ENCODE peak calls at places on chromosomes 2 and 18, in eight cellular contexts. D, O, Z, P, G, S, T and H are unnamed samples.

GRCh38 chr2:52395912-52396311 is 1364.0 kb upstream of the NRXN1 start:
- DNase-seq in D (no peak), O (no peak), Z (peak), P (no peak), G (no peak), S (no peak), T (peak), H (no peak)

GRCh38 chr2:63029058-63029457 is 21.6 kb upstream of the OTX1 start:
- DNase-seq in D (no peak), O (no peak), Z (no peak), P (no peak), G (no peak), S (no peak), T (no peak), H (no peak)

GRCh38 chr2:213199871-213200270 is 48.5 kb upstream of the IKZF2 start:
- DNase-seq in D (no peak), O (no peak), Z (peak), P (no peak), G (no peak), S (no peak), T (peak), H (no peak)

GRCh38 chr2:20212459-20212870 is 12.5 kb downstream of the SDC1 start:
- DNase-seq in D (peak), O (peak), Z (peak), P (peak), G (no peak), S (no peak), T (peak), H (no peak)

GRCh38 chr2:81283081-81283480 is 978.5 kb upstream of the LRRTM1 start:
- DNase-seq in D (no peak), O (no peak), Z (no peak), P (no peak), G (no peak), S (no peak), T (peak), H (no peak)

GRCh38 chr2:37602040-37602439 is 69.4 kb downstream of the CDC42EP3 start:
- DNase-seq in D (no peak), O (no peak), Z (no peak), P (no peak), G (no peak), S (no peak), T (no peak), H (no peak)

GRCh38 chr2:10382313-10383061 is 65.6 kb downstream of the ODC1 start:
- DNase-seq in D (no peak), O (peak), Z (no peak), P (peak), G (peak), S (no peak), T (no peak), H (peak)

GRCh38 chr2:11024687-11025086 is 113.0 kb downstream of the KCNF1 start:
- DNase-seq in D (no peak), O (no peak), Z (no peak), P (peak), G (no peak), S (no peak), T (no peak), H (no peak)

GRCh38 chr2:96025107-96025492 is 9.6 kb downstream of the GPAT2 start:
- DNase-seq in D (no peak), O (no peak), Z (no peak), P (peak), G (no peak), S (no peak), T (no peak), H (no peak)

GRCh38 chr2:29921560-29921915 is at the start of gene ALK:
- DNase-seq in D (peak), O (peak), Z (peak), P (peak), G (peak), S (no peak), T (peak), H (no peak)

GRCh38 chr2:77521931-77522470 is at the start of gene LRRTM4:
- DNase-seq in D (peak), O (no peak), Z (no peak), P (peak), G (no peak), S (no peak), T (peak), H (no peak)

GRCh38 chr2:179591690-179592089 is 269.7 kb downstream of the ZNF385B start:
- DNase-seq in D (no peak), O (no peak), Z (no peak), P (peak), G (no peak), S (no peak), T (no peak), H (no peak)

GRCh38 chr2:170824526-170825015 is 7.9 kb downstream of the GAD1 start:
- DNase-seq in D (no peak), O (no peak), Z (no peak), P (no peak), G (no peak), S (no peak), T (no peak), H (no peak)

GRCh38 chr18:47215554-47216138 is 35.8 kb downstream of the SKOR2 start:
- DNase-seq in D (peak), O (peak), Z (peak), P (peak), G (no peak), S (no peak), T (peak), H (no peak)

GRCh38 chr18:7855671-7856070 is 288.6 kb downstream of the PTPRM start:
- DNase-seq in D (no peak), O (no peak), Z (no peak), P (no peak), G (no peak), S (no peak), T (no peak), H (no peak)

GRCh38 chr2:168552450-168552856 is 96.4 kb downstream of the CERS6 start:
- DNase-seq in D (no peak), O (peak), Z (no peak), P (peak), G (no peak), S (peak), T (no peak), H (no peak)

GRCh38 chr2:44075536-44075935 is 79.7 kb upstream of the LRPPRC start:
- DNase-seq in D (no peak), O (no peak), Z (peak), P (no peak), G (no peak), S (no peak), T (peak), H (no peak)

GRCh38 chr2:238906254-238906935 is 58.5 kb downstream of the TWIST2 start:
- DNase-seq in D (no peak), O (no peak), Z (no peak), P (no peak), G (no peak), S (no peak), T (no peak), H (no peak)

GRCh38 chr18:66722671-66723070 is 118.8 kb upstream of the CDH19 start:
- DNase-seq in D (no peak), O (no peak), Z (no peak), P (no peak), G (no peak), S (no peak), T (no peak), H (no peak)

GRCh38 chr2:173027181-173028128 is 48.2 kb upstream of the MAP3K20 start:
- DNase-seq in D (peak), O (peak), Z (peak), P (peak), G (peak), S (peak), T (peak), H (peak)
- TF ChIP-seq CTCF in D (peak), O (peak), Z (peak), P (peak), G (peak), S (peak), T (peak), H (peak)

GRCh38 chr2:236717120-236717519 is 147.5 kb downstream of the ACKR3 start:
- DNase-seq in D (no peak), O (no peak), Z (no peak), P (no peak), G (no peak), S (no peak), T (no peak), H (no peak)

GRCh38 chr2:236717719-236718118 is 148.1 kb downstream of the ACKR3 start:
- DNase-seq in D (no peak), O (no peak), Z (no peak), P (no peak), G (no peak), S (no peak), T (no peak), H (no peak)

GRCh38 chr2:236719192-236719635 is 149.6 kb downstream of the ACKR3 start:
- DNase-seq in D (no peak), O (no peak), Z (no peak), P (no peak), G (no peak), S (no peak), T (no peak), H (no peak)

GRCh38 chr2:236720974-236721600 is 151.5 kb downstream of the ACKR3 start:
- DNase-seq in D (no peak), O (no peak), Z (no peak), P (no peak), G (no peak), S (no peak), T (no peak), H (no peak)

DNA sequence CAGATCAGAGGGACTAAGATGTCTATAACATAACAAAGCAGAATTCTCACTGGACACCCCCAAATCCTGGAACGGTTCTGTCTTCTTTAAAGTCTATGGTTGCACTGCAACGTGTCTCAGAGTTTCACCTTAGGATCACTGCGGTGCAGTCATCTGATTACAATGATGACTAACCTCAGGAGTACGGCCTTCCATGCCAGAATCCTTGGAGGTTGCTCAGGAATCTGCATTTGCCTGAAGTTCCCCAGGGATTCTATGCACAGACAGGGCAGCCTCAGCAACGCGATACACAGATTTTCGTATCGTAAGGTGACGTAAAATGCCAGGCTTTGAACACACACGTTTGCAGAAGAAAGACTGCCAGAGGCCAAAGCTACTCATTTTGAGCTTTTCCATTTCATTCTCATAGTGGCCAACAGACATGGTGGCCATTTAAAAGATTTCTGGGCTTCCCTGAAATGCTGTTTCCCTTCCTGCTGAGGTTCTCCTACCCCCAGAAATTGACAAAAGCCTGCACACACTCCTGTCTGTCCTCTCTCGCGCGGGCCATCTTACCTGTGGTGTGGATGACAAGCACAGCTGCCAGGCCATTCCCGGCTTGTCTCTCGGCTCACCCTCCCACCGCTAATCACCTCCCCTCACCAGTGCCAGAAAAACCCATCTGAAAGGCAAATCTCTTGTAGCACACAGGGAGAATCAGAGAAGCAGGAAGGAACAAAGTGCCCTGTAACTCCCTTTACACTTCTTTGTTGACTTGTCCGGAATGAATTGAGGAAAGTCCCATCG is 148.8 kb downstream of the ACKR3 start:
- DNase-seq in D (no peak), O (no peak), Z (no peak), P (no peak), G (no peak), S (no peak), T (no peak), H (no peak)
- H3K4me3 ChIP-seq in D (no peak), O (no peak), Z (no peak), P (no peak), G (no peak), S (no peak), T (no peak), H (no peak)

GRCh38 chr2:198930170-198930569 is 527.6 kb downstream of the SATB2 start:
- DNase-seq in D (no peak), O (peak), Z (no peak), P (peak), G (no peak), S (no peak), T (no peak), H (no peak)
- TF ChIP-seq CTCF in D (no peak), O (peak), Z (no peak), P (peak), G (no peak), S (peak), T (peak), H (no peak)

GRCh38 chr2:163604941-163605555 is 130.8 kb downstream of the FIGN start:
- DNase-seq in D (no peak), O (no peak), Z (peak), P (no peak), G (no peak), S (no peak), T (peak), H (no peak)

GRCh38 chr2:163602196-163602595 is 133.6 kb downstream of the FIGN start:
- DNase-seq in D (peak), O (no peak), Z (no peak), P (no peak), G (no peak), S (no peak), T (no peak), H (no peak)

GRCh38 chr2:163606878-163607277 is 128.9 kb downstream of the FIGN start:
- DNase-seq in D (no peak), O (no peak), Z (no peak), P (no peak), G (no peak), S (no peak), T (no peak), H (no peak)

GRCh38 chr2:163600801-163601200 is 135.0 kb downstream of the FIGN start:
- DNase-seq in D (no peak), O (no peak), Z (no peak), P (no peak), G (no peak), S (no peak), T (no peak), H (no peak)

GRCh38 chr2:163601377-163601776 is 134.4 kb downstream of the FIGN start:
- DNase-seq in D (no peak), O (no peak), Z (no peak), P (peak), G (no peak), S (no peak), T (peak), H (no peak)
- H3K4me3 ChIP-seq in D (no peak), O (no peak), Z (no peak), P (no peak), G (no peak), S (no peak), T (no peak), H (no peak)

DNA sequence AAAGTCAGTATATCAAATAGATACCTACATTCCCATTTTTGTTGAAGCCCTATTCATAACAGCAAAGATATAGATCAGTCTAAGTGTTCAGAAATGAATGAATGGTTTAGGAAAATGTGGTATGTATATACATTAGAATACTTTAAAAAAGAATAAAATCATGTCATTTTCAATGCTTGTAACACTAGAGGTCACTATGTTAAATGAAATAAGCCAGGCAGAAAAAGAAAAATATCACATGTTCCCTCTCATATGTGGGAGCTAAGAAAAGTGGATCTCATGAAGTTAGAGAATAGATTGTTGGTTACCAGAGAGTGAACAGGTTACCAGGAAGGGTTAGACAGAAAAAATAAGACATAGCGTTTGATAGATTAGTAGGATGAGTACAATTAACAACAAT is 1111.0 kb upstream of the SLC39A10 start:
- DNase-seq in D (no peak), O (peak), Z (peak), P (no peak), G (no peak), S (no peak), T (peak), H (no peak)
- TF ChIP-seq CTCF in D (no peak), O (peak), Z (no peak), P (peak), G (no peak), S (no peak), T (no peak), H (no peak)

DNA sequence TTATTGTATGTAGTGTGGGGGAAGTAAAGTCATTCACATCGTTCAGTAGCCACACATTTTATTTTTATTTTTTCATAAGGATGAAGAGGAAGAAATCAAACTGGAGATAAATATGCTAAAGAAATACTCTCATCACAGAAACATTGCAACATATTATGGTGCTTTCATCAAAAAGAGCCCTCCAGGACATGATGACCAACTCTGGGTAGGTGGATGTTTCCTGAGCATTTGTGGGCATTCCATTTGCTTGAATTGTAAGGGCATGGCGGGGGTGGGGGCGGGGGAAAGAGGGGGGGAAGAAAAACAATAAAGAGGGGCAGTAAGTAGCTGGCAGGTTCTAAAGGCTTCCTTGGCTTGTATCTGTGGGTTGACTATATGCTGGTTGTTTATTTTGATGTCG is 126.3 kb downstream of the MAP4K4 start:
- DNase-seq in D (no peak), O (no peak), Z (no peak), P (no peak), G (no peak), S (no peak), T (no peak), H (no peak)
- H3K4me3 ChIP-seq in D (no peak), O (no peak), Z (no peak), P (no peak), G (no peak), S (no peak), T (no peak), H (no peak)

DNA sequence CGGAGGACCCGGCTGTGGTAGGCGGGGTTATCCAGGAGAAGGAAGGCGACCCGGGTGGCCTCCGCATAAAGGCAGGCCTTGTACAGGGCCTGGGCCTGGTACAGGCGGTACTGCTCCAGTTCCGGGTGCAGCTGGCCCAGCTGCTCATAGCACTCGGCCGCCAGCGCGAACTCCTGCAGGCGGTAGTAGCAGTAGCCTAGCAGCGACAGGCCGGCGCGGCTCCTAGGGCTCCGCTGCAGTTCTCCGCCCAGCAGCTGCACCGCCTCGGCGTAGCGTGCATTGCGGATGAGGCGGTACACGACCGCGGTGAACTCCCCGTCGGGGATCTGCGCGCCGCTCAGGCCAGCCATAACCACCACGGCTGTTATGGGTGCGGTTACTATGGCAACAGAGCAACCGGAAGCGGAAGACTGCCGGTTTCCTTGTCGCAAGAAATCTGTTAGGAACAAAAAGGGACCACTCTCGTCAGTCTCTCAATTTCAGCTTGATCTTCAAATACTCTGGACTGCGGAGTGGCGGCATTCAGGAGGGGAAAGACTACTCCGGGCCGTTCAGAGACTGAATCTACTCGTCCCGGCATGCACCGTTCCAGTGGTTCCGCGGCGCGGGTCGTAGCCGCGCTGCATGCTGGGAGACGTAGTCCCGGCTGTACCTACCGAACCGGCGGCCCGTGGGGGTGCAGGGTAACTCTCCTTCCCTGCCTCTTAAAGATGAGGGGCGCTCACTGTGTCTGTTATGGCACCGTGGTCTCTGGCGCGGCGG is 160.0 kb downstream of the AGPS start:
- DNase-seq in D (peak), O (peak), Z (peak), P (peak), G (peak), S (peak), T (peak), H (peak)
- TF ChIP-seq CTCF in D (no peak), O (no peak), Z (no peak), P (no peak), G (peak), S (no peak), T (no peak), H (no peak)

DNA sequence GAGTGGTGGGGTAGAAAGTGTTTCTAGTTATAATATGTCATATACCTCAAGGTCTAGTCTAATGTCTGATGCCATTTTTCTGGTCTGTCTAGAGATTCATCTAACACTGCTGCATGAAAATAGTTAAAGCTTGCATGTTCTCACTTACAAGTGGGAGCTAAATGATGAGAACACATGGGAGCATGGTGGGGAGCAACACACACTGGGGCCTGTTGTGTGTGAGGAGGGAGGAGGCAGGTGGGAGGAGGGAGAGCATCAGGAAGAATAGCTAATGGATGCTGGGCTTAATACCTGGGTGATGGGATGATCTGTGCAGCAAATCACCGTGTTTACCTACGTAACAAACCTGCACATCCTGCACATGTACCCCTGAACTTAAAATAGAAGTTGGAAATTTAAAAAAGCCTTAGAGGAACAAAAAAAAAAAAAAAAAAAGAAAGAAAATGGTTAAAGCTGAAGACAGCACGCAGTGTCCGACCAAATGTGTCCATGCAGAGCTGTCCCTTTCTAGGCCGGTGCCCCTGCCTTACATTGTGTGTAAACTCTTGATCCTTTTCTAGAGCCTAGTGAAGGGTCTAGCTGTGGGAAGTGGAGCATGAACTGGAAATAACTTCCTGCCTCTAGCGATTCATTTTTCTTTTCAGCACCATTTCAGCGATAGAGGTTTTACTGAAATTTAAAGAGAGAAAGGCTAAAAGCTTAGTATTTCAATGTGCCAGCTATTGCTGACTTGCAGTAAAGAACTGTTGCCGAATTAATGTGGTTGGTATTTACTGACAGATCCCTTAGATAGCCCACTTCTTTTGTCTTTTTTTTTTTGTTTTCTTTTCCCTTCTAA is 94.0 kb downstream of the FMNL2 start:
- DNase-seq in D (no peak), O (no peak), Z (no peak), P (no peak), G (no peak), S (no peak), T (no peak), H (no peak)
- H3K4me3 ChIP-seq in D (no peak), O (no peak), Z (no peak), P (no peak), G (no peak), S (no peak), T (no peak), H (no peak)

DNA sequence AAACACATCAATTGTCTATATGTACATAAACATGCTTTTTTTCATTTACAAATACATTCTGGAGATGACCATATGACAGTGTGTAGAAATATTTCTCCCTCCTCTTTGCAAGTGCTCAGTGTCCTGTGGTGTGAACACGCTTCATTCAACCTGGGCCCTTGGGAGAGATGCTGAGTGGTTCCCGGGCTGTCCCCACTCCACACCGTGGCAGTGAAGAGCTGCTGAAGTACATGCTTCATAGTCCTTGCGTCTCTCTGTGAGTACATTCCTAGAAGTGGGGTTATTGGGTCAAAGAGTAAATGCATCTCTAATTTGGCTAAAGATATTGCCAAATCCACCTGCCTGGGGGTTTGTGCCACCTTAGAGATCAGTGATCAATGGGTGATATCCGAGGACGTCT is 6.5 kb upstream of the GPR35 start:
- DNase-seq in D (no peak), O (no peak), Z (no peak), P (peak), G (no peak), S (no peak), T (no peak), H (no peak)
- TF ChIP-seq CTCF in D (no peak), O (no peak), Z (no peak), P (no peak), G (no peak), S (no peak), T (no peak), H (no peak)